ENCODE peak calls at places on chromosomes 6 and 20, in nine cellular contexts. One of them, this sample, is unnamed.

GRCh38 chr6:144989319-144990099 is 704.4 kb downstream of the UTRN start:
- DNase-seq in SK-N-SH: no peak
- DNase-seq in neural progenitor cell: no peak
- DNase-seq in K562: no peak
- DNase-seq in A549: no peak
- DNase-seq in HFF-Myc: no peak
- DNase-seq in Calu3: peak
- DNase-seq in OCI-LY7: no peak
- DNase-seq in pancreas: no peak
- DNase-seq in this sample: no peak

GRCh38 chr20:8721098-8721497 is 347.8 kb upstream of the PLCB4 start:
- DNase-seq in K562: no peak
- DNase-seq in HFF-Myc: peak
- DNase-seq in OCI-LY7: peak
- DNase-seq in SK-N-SH: peak
- DNase-seq in neural progenitor cell: peak
- DNase-seq in pancreas: no peak
- DNase-seq in Calu3: peak
- DNase-seq in A549: peak
- DNase-seq in this sample: no peak

GRCh38 chr6:40996591-40997247 is 42.3 kb downstream of the UNC5CL start:
- DNase-seq in OCI-LY7: no peak
- DNase-seq in SK-N-SH: no peak
- DNase-seq in HFF-Myc: peak
- DNase-seq in K562: peak
- DNase-seq in neural progenitor cell: peak
- DNase-seq in pancreas: peak
- DNase-seq in A549: peak
- DNase-seq in Calu3: peak
- DNase-seq in this sample: no peak

GRCh38 chr6:156938143-156938542 is 161.0 kb downstream of the ARID1B start:
- DNase-seq in Calu3: no peak
- DNase-seq in pancreas: no peak
- DNase-seq in A549: no peak
- DNase-seq in HFF-Myc: no peak
- DNase-seq in neural progenitor cell: no peak
- DNase-seq in K562: no peak
- DNase-seq in SK-N-SH: no peak
- DNase-seq in OCI-LY7: no peak
- DNase-seq in this sample: no peak

GRCh38 chr6:7684843-7685242 is 41.1 kb upstream of the BMP6 start:
- DNase-seq in A549: no peak
- DNase-seq in pancreas: no peak
- DNase-seq in Calu3: no peak
- DNase-seq in HFF-Myc: no peak
- DNase-seq in OCI-LY7: no peak
- DNase-seq in neural progenitor cell: peak
- DNase-seq in SK-N-SH: no peak
- DNase-seq in K562: no peak
- DNase-seq in this sample: no peak

GRCh38 chr6:33670971-33671370 is 40.5 kb downstream of the UQCC2 start:
- DNase-seq in A549: no peak
- DNase-seq in HFF-Myc: no peak
- DNase-seq in K562: peak
- DNase-seq in neural progenitor cell: peak
- DNase-seq in pancreas: peak
- DNase-seq in OCI-LY7: no peak
- DNase-seq in Calu3: no peak
- DNase-seq in SK-N-SH: no peak
- DNase-seq in this sample: no peak

GRCh38 chr6:4776493-4776966 is 326 bp downstream of the CDYL start:
- DNase-seq in Calu3: no peak
- DNase-seq in A549: no peak
- DNase-seq in SK-N-SH: peak
- DNase-seq in pancreas: peak
- DNase-seq in neural progenitor cell: peak
- DNase-seq in OCI-LY7: peak
- DNase-seq in HFF-Myc: no peak
- DNase-seq in K562: peak
- DNase-seq in this sample: no peak

GRCh38 chr6:129432738-129433137 is 277.2 kb downstream of the ARHGAP18 start:
- DNase-seq in neural progenitor cell: no peak
- DNase-seq in SK-N-SH: no peak
- DNase-seq in A549: peak
- DNase-seq in HFF-Myc: no peak
- DNase-seq in OCI-LY7: no peak
- DNase-seq in pancreas: no peak
- DNase-seq in Calu3: no peak
- DNase-seq in K562: no peak
- DNase-seq in this sample: no peak

GRCh38 chr6:138590796-138591709 is 91.8 kb upstream of the NHSL1 start:
- DNase-seq in Calu3: peak
- DNase-seq in SK-N-SH: peak
- DNase-seq in OCI-LY7: peak
- DNase-seq in A549: peak
- DNase-seq in HFF-Myc: peak
- DNase-seq in K562: peak
- DNase-seq in pancreas: no peak
- DNase-seq in neural progenitor cell: peak
- DNase-seq in this sample: no peak

GRCh38 chr20:309841-310644 is 12.7 kb downstream of the ZCCHC3 start:
- DNase-seq in neural progenitor cell: peak
- DNase-seq in OCI-LY7: peak
- DNase-seq in SK-N-SH: peak
- DNase-seq in A549: peak
- DNase-seq in K562: peak
- DNase-seq in pancreas: peak
- DNase-seq in HFF-Myc: peak
- DNase-seq in Calu3: no peak
- DNase-seq in this sample: peak

GRCh38 chr20:311603-312002 is 13.7 kb upstream of the SOX12 start:
- DNase-seq in HFF-Myc: no peak
- DNase-seq in A549: no peak
- DNase-seq in OCI-LY7: no peak
- DNase-seq in K562: no peak
- DNase-seq in pancreas: no peak
- DNase-seq in neural progenitor cell: no peak
- DNase-seq in Calu3: no peak
- DNase-seq in SK-N-SH: no peak
- DNase-seq in this sample: no peak

GRCh38 chr20:310645-311044 is 13.3 kb downstream of the ZCCHC3 start:
- DNase-seq in K562: no peak
- DNase-seq in HFF-Myc: no peak
- DNase-seq in Calu3: no peak
- DNase-seq in OCI-LY7: no peak
- DNase-seq in neural progenitor cell: no peak
- DNase-seq in A549: no peak
- DNase-seq in pancreas: no peak
- DNase-seq in SK-N-SH: no peak
- DNase-seq in this sample: no peak

GRCh38 chr20:308427-309038 is 11.2 kb downstream of the ZCCHC3 start:
- DNase-seq in A549: no peak
- DNase-seq in neural progenitor cell: no peak
- DNase-seq in OCI-LY7: no peak
- DNase-seq in Calu3: no peak
- DNase-seq in pancreas: no peak
- DNase-seq in K562: no peak
- DNase-seq in SK-N-SH: no peak
- DNase-seq in HFF-Myc: no peak
- DNase-seq in this sample: no peak

GRCh38 chr20:309306-309840 is 12.0 kb downstream of the ZCCHC3 start:
- DNase-seq in SK-N-SH: peak
- DNase-seq in OCI-LY7: no peak
- DNase-seq in pancreas: no peak
- DNase-seq in K562: no peak
- DNase-seq in Calu3: no peak
- DNase-seq in HFF-Myc: no peak
- DNase-seq in neural progenitor cell: no peak
- DNase-seq in A549: no peak
- DNase-seq in this sample: no peak
- TF ChIP-seq CTCF in SK-N-SH: no peak
- TF ChIP-seq CTCF in OCI-LY7: peak
- TF ChIP-seq CTCF in pancreas: no peak
- TF ChIP-seq CTCF in K562: no peak
- TF ChIP-seq CTCF in Calu3: no peak
- TF ChIP-seq CTCF in HFF-Myc: no peak
- TF ChIP-seq CTCF in neural progenitor cell: no peak
- TF ChIP-seq CTCF in A549: no peak
- TF ChIP-seq CTCF in this sample: no peak

GRCh38 chr6:142756215-142756630 is 188.8 kb downstream of the HIVEP2 start:
- DNase-seq in K562: no peak
- DNase-seq in A549: peak
- DNase-seq in Calu3: peak
- DNase-seq in neural progenitor cell: no peak
- DNase-seq in OCI-LY7: no peak
- DNase-seq in pancreas: no peak
- DNase-seq in HFF-Myc: peak
- DNase-seq in SK-N-SH: no peak
- DNase-seq in this sample: no peak
- TF ChIP-seq CTCF in K562: no peak
- TF ChIP-seq CTCF in A549: no peak
- TF ChIP-seq CTCF in Calu3: no peak
- TF ChIP-seq CTCF in neural progenitor cell: no peak
- TF ChIP-seq CTCF in OCI-LY7: no peak
- TF ChIP-seq CTCF in pancreas: no peak
- TF ChIP-seq CTCF in HFF-Myc: peak
- TF ChIP-seq CTCF in SK-N-SH: peak
- TF ChIP-seq CTCF in this sample: no peak

GRCh38 chr6:44064089-44064947 is 62.9 kb downstream of the MRPL14 start:
- DNase-seq in HFF-Myc: peak
- DNase-seq in K562: peak
- DNase-seq in Calu3: peak
- DNase-seq in OCI-LY7: no peak
- DNase-seq in neural progenitor cell: peak
- DNase-seq in A549: peak
- DNase-seq in pancreas: peak
- DNase-seq in SK-N-SH: no peak
- DNase-seq in this sample: no peak

GRCh38 chr6:44061375-44062104 is 65.7 kb downstream of the MRPL14 start:
- DNase-seq in SK-N-SH: no peak
- DNase-seq in Calu3: no peak
- DNase-seq in A549: no peak
- DNase-seq in neural progenitor cell: no peak
- DNase-seq in pancreas: no peak
- DNase-seq in HFF-Myc: no peak
- DNase-seq in K562: no peak
- DNase-seq in OCI-LY7: no peak
- DNase-seq in this sample: no peak

GRCh38 chr6:44063561-44064059 is 63.6 kb downstream of the MRPL14 start:
- DNase-seq in OCI-LY7: no peak
- DNase-seq in neural progenitor cell: no peak
- DNase-seq in K562: no peak
- DNase-seq in SK-N-SH: no peak
- DNase-seq in pancreas: no peak
- DNase-seq in Calu3: no peak
- DNase-seq in HFF-Myc: no peak
- DNase-seq in A549: no peak
- DNase-seq in this sample: no peak

GRCh38 chr6:44062105-44062770 is 65.0 kb downstream of the MRPL14 start:
- DNase-seq in Calu3: no peak
- DNase-seq in OCI-LY7: no peak
- DNase-seq in A549: no peak
- DNase-seq in neural progenitor cell: no peak
- DNase-seq in HFF-Myc: no peak
- DNase-seq in K562: no peak
- DNase-seq in SK-N-SH: no peak
- DNase-seq in pancreas: peak
- DNase-seq in this sample: no peak

DNA sequence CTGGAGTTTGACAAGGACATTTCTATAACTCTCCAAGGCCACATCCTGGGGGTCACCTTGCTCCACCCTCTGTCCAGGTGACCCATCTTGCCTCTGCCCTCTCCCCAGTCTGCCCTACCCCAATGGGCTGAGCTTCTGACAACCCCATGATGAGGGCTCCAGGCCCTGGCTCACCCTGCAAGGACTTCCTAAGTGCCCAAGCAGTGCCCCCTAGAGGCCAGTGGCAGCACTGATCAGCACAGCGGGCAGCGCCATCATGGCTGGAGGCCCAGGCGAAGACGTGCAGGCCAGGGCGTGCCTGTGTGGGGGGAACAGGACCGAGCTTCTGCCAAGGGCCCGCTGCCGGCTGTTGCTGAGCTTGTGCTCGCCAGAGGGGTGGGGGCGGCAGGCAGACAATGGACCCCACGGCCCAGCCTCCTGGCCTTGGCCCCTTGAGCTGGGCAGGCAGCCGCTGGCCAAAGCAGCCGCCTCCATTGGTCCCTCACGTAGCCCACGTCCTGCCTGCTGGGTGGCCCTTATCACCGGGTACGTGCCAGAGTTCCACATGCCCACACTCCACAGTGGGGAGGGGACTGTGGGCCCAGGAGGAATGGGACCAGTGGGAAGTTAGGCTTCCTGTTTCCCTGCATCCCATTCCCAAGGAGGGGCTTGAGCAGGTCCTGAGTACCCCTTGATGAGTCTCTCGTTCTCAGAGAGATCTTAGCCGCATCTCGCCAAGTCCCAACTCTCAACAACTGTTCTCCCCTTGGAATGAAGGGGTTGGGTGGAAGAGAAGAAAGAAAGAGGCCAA is 64.3 kb downstream of the MRPL14 start:
- DNase-seq in Calu3: no peak
- DNase-seq in OCI-LY7: peak
- DNase-seq in A549: peak
- DNase-seq in neural progenitor cell: peak
- DNase-seq in K562: peak
- DNase-seq in HFF-Myc: no peak
- DNase-seq in pancreas: no peak
- DNase-seq in SK-N-SH: peak
- DNase-seq in this sample: no peak
- TF ChIP-seq CTCF in Calu3: peak
- TF ChIP-seq CTCF in OCI-LY7: peak
- TF ChIP-seq CTCF in A549: peak
- TF ChIP-seq CTCF in neural progenitor cell: peak
- TF ChIP-seq CTCF in K562: peak
- TF ChIP-seq CTCF in HFF-Myc: peak
- TF ChIP-seq CTCF in pancreas: no peak
- TF ChIP-seq CTCF in SK-N-SH: peak
- TF ChIP-seq CTCF in this sample: no peak

GRCh38 chr6:6218246-6219085 is 102.0 kb downstream of the F13A1 start:
- DNase-seq in OCI-LY7: no peak
- DNase-seq in Calu3: no peak
- DNase-seq in pancreas: no peak
- DNase-seq in A549: peak
- DNase-seq in neural progenitor cell: no peak
- DNase-seq in K562: no peak
- DNase-seq in SK-N-SH: no peak
- DNase-seq in HFF-Myc: no peak
- DNase-seq in this sample: no peak
- TF ChIP-seq CTCF in OCI-LY7: no peak
- TF ChIP-seq CTCF in Calu3: no peak
- TF ChIP-seq CTCF in pancreas: no peak
- TF ChIP-seq CTCF in A549: no peak
- TF ChIP-seq CTCF in neural progenitor cell: no peak
- TF ChIP-seq CTCF in K562: no peak
- TF ChIP-seq CTCF in SK-N-SH: no peak
- TF ChIP-seq CTCF in HFF-Myc: no peak
- TF ChIP-seq CTCF in this sample: no peak

GRCh38 chr6:111985202-111985731 is 68.6 kb upstream of the CCN6 start:
- DNase-seq in pancreas: no peak
- DNase-seq in Calu3: peak
- DNase-seq in K562: no peak
- DNase-seq in SK-N-SH: no peak
- DNase-seq in neural progenitor cell: no peak
- DNase-seq in A549: no peak
- DNase-seq in OCI-LY7: no peak
- DNase-seq in HFF-Myc: no peak
- DNase-seq in this sample: no peak
- TF ChIP-seq CTCF in pancreas: no peak
- TF ChIP-seq CTCF in Calu3: no peak
- TF ChIP-seq CTCF in K562: no peak
- TF ChIP-seq CTCF in SK-N-SH: peak
- TF ChIP-seq CTCF in neural progenitor cell: no peak
- TF ChIP-seq CTCF in A549: no peak
- TF ChIP-seq CTCF in OCI-LY7: no peak
- TF ChIP-seq CTCF in HFF-Myc: no peak
- TF ChIP-seq CTCF in this sample: no peak

This sample was measured in natural killer cell.